ENCODE peak calls at places on chromosomes 13 and 19, in six cellular contexts. C is amniotic epithelial cell, K is posterior cingulate gyrus, O is LHCN-M2, A is anterior cingulate cortex, S is NCI-H1436 treated with DMSO at 0.1 percent for 48 hours. R is an unnamed sample.
A peak's percentile ranks its signal among the peaks of the same experiment; 100 is the strongest.

GRCh38 chr19:3818918-3819317 is 32.7 kb upstream of the MATK start:
- DNase-seq in K (no peak), S (no peak), O (no peak), A (no peak), C (no peak), R (no peak)

GRCh38 chr13:28984825-28985224 is 164.7 kb downstream of the MTUS2 start:
- DNase-seq in C (peak; percentile 1), K (no peak), O (no peak), S (no peak), A (no peak), R (no peak)

GRCh38 chr19:7326105-7326877 is 22.4 kb upstream of the ARHGEF18 start:
- DNase-seq in O (peak; percentile 19), A (no peak), K (no peak), C (peak; percentile 2), S (no peak), R (no peak)

GRCh38 chr13:22141636-22142035 is 470.8 kb downstream of the FGF9 start:
- DNase-seq in O (no peak), K (no peak), C (no peak), A (no peak), S (no peak), R (no peak)

GRCh38 chr19:55131421-55131820 is 14.0 kb upstream of the PPP1R12C start:
- DNase-seq in S (no peak), A (no peak), C (no peak), O (no peak), K (no peak), R (no peak)

GRCh38 chr19:9936151-9937000 is at the start of gene OLFM2:
- DNase-seq in A (peak; percentile 18), C (no peak), S (no peak), K (no peak), O (no peak), R (peak; percentile 40)

GRCh38 chr19:5948697-5949564 is 29.0 kb downstream of the RANBP3 start:
- DNase-seq in K (no peak), C (peak; percentile 48), A (no peak), S (no peak), O (no peak), R (no peak)

GRCh38 chr13:110555601-110556223 is 5.8 kb downstream of the RAB20 start:
- DNase-seq in C (no peak), S (no peak), K (no peak), A (no peak), O (no peak), R (no peak)

GRCh38 chr19:20422616-20423205 is 142.9 kb downstream of the ZNF737 start:
- DNase-seq in C (peak; percentile 23), A (no peak), O (peak; percentile 4), K (no peak), S (no peak), R (peak; percentile 7)

GRCh38 chr19:45526143-45526542 is 18.9 kb downstream of the VASP start:
- DNase-seq in O (peak; percentile 78), S (no peak), K (peak; percentile 69), C (peak; percentile 75), A (peak; percentile 36), R (peak; percentile 50)

R was measured in endothelial cell.